ENCODE peak calls at places on chromosomes 3 and 15, in four cellular contexts. U is IMR-90; C is body of pancreas; B is CD8-positive, alpha-beta memory T cell. T is an unnamed sample.

GRCh38 chr3:51942603-51943450 is 664 bp downstream of the PARP3 start:
- DNase-seq in U (peak; percentile 52), C (peak; percentile 51), B (peak; percentile 35), T (peak; percentile 47)

GRCh38 chr15:74604983-74605809 is 10.4 kb upstream of the CLK3 start:
- DNase-seq in B (no peak), C (no peak), U (no peak), T (no peak)

GRCh38 chr3:143242101-143242500 is 122.5 kb downstream of the CHST2 start:
- DNase-seq in B (no peak), U (peak; percentile 22), C (no peak), T (no peak)

GRCh38 chr3:195150194-195151118 is 120.5 kb downstream of the XXYLT1 start:
- DNase-seq in B (no peak), C (peak; percentile 68), U (peak; percentile 81), T (peak; percentile 4)

GRCh38 chr3:40237892-40238571 is 71.5 kb upstream of the EIF1B start:
- DNase-seq in U (peak; percentile 2), C (no peak), B (no peak), T (no peak)

GRCh38 chr3:4821975-4822374 is 157.3 kb upstream of the BHLHE40 start:
- DNase-seq in B (peak; percentile 83), U (no peak), C (no peak), T (peak; percentile 84)

GRCh38 chr3:42698911-42699230 is 3.7 kb downstream of the HHATL start:
- DNase-seq in C (no peak), U (no peak), B (no peak), T (no peak)

GRCh38 chr3:46693038-46693896 is at the start of gene ALS2CL:
- DNase-seq in B (peak; percentile 73), U (no peak), C (peak; percentile 80), T (peak; percentile 65)

GRCh38 chr3:19901918-19902317 is 32.1 kb downstream of the EFHB start:
- DNase-seq in B (no peak), U (no peak), C (peak; percentile 41), T (no peak)

GRCh38 chr15:25795061-25795460 is 68.1 kb downstream of the ATP10A start:
- DNase-seq in C (no peak), U (no peak), B (no peak), T (no peak)

GRCh38 chr3:189995129-189995528 is 125.6 kb downstream of the P3H2 start:
- DNase-seq in C (no peak), U (peak; percentile 42), B (no peak), T (no peak)

GRCh38 chr3:32743934-32744333 is 58.9 kb downstream of the CNOT10 start:
- DNase-seq in B (no peak), U (peak; percentile 38), C (no peak), T (no peak)

GRCh38 chr3:158718490-158719170 is 13.6 kb downstream of the RARRES1 start:
- DNase-seq in U (peak; percentile 94), C (no peak), B (no peak), T (no peak)

GRCh38 chr15:70100495-70101331 is 3.0 kb upstream of the TLE3 start:
- DNase-seq in B (peak; percentile 55), C (peak; percentile 47), U (peak; percentile 39), T (peak; percentile 71)

GRCh38 chr15:33737687-33738606 is 230.3 kb upstream of the CHRM5 start:
- DNase-seq in B (no peak), U (peak; percentile 23), C (peak; percentile 30), T (peak; percentile 8)

GRCh38 chr15:59862191-59863155 is 141.6 kb upstream of the FOXB1 start:
- DNase-seq in C (no peak), B (no peak), U (no peak), T (no peak)

GRCh38 chr3:151169700-151170224 is 33.3 kb downstream of the GPR171 start:
- DNase-seq in B (no peak), C (no peak), U (no peak), T (no peak)

GRCh38 chr3:170956647-170957046 is 48.2 kb upstream of the EIF5A2 start:
- DNase-seq in B (no peak), U (no peak), C (no peak), T (no peak)

GRCh38 chr3:29430558-29430971 is 149.7 kb downstream of the RBMS3 start:
- DNase-seq in C (no peak), B (no peak), U (peak; percentile 75), T (no peak)

GRCh38 chr3:111919370-111920065 is 59.3 kb upstream of the ABHD10 start:
- DNase-seq in U (no peak), B (no peak), C (no peak), T (no peak)

GRCh38 chr15:69729167-69729748 is 276.6 kb downstream of the RPLP1 start:
- DNase-seq in U (peak; percentile 8), B (peak; percentile 64), C (peak; percentile 24), T (peak; percentile 72)

GRCh38 chr3:153070153-153070868 is 91.7 kb upstream of the RAP2B start:
- DNase-seq in B (no peak), C (no peak), U (peak; percentile 78), T (no peak)

GRCh38 chr3:192825657-192826200 is 91.9 kb downstream of the MB21D2 start:
- DNase-seq in C (no peak), U (peak; percentile 69), B (no peak), T (no peak)

GRCh38 chr3:112345681-112346080 is 12.7 kb downstream of the CD200 start:
- DNase-seq in C (no peak), B (no peak), U (no peak), T (no peak)

GRCh38 chr3:183975981-183976662 is 41.6 kb downstream of the ABCC5 start:
- DNase-seq in U (peak; percentile 35), B (no peak), C (no peak), T (no peak)

GRCh38 chr3:184540777-184541681 is 20.6 kb upstream of the EPHB3 start:
- DNase-seq in U (peak; percentile 6), C (peak; percentile 92), B (peak; percentile 55), T (peak; percentile 75)

GRCh38 chr3:189999718-190000117 is 121.0 kb downstream of the P3H2 start:
- DNase-seq in C (no peak), B (no peak), U (peak; percentile 62), T (no peak)

GRCh38 chr3:101461451-101461850 is 51.6 kb downstream of the SENP7 start:
- DNase-seq in C (no peak), U (no peak), B (no peak), T (no peak)

GRCh38 chr15:39864116-39864515 is 56.0 kb downstream of the GPR176 start:
- DNase-seq in C (no peak), U (no peak), B (no peak), T (no peak)

GRCh38 chr3:55651011-55651410 is 163.9 kb upstream of the WNT5A start:
- DNase-seq in U (no peak), C (no peak), B (no peak), T (no peak)

DNA sequence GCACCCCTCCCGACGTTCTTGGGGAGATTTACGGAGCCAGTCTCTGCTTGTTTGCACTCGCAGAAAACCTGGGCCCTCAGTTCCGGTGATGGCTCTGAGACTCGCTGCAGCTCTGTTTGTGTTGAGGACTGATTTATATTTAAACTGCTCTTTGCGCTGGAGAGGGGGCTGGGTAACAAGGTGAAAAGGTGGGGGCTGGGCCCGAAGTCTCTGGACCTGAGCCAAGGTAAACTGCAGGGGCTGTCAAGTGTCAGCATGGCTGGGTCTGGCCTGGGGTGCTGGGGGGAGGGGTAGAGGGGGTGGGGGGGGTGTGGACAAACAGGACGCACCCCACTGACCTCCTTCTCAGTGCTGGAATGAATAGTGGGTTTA is 643 bp upstream of the SLCO2A1 start:
- DNase-seq in C (no peak), B (no peak), U (no peak), T (no peak)
- H3K4me3 ChIP-seq in C (no peak overlapping the region), B (no peak overlapping the region), U (no peak overlapping the region), T (no peak overlapping the region)

GRCh38 chr3:155075200-155075599 is 4.9 kb upstream of the MME start:
- DNase-seq in B (no peak), U (no peak), C (no peak), T (no peak)

GRCh38 chr3:155079795-155080546 is at the start of gene MME:
- DNase-seq in C (peak; percentile 28), U (peak; percentile 73), B (no peak), T (no peak)

GRCh38 chr3:155076888-155077287 is 3.2 kb upstream of the MME start:
- DNase-seq in U (peak; percentile 52), B (no peak), C (no peak), T (no peak)

GRCh38 chr3:155080692-155081091 is 573 bp downstream of the MME start:
- DNase-seq in B (no peak), U (no peak), C (no peak), T (no peak)

GRCh38 chr3:155078959-155079794 is 942 bp upstream of the MME start:
- DNase-seq in B (no peak), U (peak; percentile 57), C (no peak), T (no peak)
- H3K4me3 ChIP-seq in B (no peak overlapping the region), U (peak overlapping the region; percentile 65), C (no peak overlapping the region), T (no peak overlapping the region)

DNA sequence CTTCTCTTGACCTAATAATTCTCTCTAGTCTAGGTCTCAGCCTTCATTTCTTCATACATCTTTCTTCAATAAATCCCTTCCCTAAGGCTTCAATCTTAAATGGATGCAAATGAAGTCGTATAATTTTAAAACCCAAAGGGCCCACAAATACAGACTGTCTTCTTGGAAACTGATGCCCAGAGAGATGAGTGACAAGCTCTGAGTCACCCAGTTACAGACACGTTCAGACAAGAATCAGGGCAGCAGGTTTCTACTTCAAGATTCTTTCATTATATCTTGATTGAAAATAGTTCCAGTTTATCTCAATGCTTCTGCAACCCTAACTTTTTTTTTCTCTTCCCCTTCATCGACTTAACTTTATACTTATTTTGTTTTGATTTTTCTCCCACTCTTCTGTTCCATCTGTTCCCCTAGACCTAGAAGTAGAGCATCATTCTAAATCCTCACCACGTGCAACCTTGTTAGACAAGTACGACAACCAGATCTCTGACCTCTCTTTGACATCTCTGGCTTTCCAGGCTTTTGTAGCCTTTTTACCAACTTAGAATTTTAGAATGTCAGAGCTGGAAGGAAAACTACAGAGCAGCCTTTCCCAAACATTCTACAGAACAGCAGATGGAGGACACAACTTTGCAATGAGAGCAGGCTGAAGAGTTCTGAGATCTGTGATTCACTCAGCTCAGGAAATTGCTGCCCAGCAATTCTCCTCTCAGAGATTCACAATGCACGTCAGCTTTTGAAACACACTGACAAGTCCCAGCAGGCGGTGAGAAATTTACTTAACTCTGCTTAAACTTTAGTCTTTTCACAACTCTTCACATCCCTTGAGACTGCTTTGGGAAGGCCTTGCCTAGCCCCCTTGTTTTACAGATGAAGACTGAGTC is 25.3 kb downstream of the NCEH1 start:
- DNase-seq in B (no peak), C (no peak), U (peak; percentile 50), T (no peak)
- H3K4me3 ChIP-seq in B (no peak overlapping the region), C (no peak overlapping the region), U (no peak overlapping the region), T (no peak overlapping the region)

GRCh38 chr3:16507540-16508241 is 5.8 kb downstream of the RFTN1 start:
- DNase-seq in B (no peak), C (no peak), U (no peak), T (no peak)
- H3K4me3 ChIP-seq in B (no peak overlapping the region), C (no peak overlapping the region), U (no peak overlapping the region), T (no peak overlapping the region)